ENCODE peak calls at places on chromosomes 3 and 15, in five cellular contexts. One of them, this sample, is unnamed.

GRCh38 chr3:136193273-136194043 is 2.7 kb downstream of the MSL2 start:
- DNase-seq in iris pigment epithelial cell: no peak
- DNase-seq in activated CD4-positive, alpha-beta T cell treated with anti-CD3 and anti-CD28 coated beads, Interleukin-2, amount 50 U/mL, for 48 hours: no peak
- DNase-seq in ELR: peak
- DNase-seq in NCI-H2107: no peak
- DNase-seq in this sample: peak

GRCh38 chr15:43872416-43873020 is 45.7 kb downstream of the WDR76 start:
- DNase-seq in iris pigment epithelial cell: peak
- DNase-seq in activated CD4-positive, alpha-beta T cell treated with anti-CD3 and anti-CD28 coated beads, Interleukin-2, amount 50 U/mL, for 48 hours: no peak
- DNase-seq in ELR: peak
- DNase-seq in NCI-H2107: no peak
- DNase-seq in this sample: peak

GRCh38 chr3:70882104-70882503 is 569.7 kb upstream of the MDFIC2 start:
- DNase-seq in iris pigment epithelial cell: peak
- DNase-seq in activated CD4-positive, alpha-beta T cell treated with anti-CD3 and anti-CD28 coated beads, Interleukin-2, amount 50 U/mL, for 48 hours: no peak
- DNase-seq in ELR: no peak
- DNase-seq in NCI-H2107: no peak
- DNase-seq in this sample: no peak

GRCh38 chr3:59818-60217 is 136.7 kb upstream of the CHL1 start:
- DNase-seq in iris pigment epithelial cell: no peak
- DNase-seq in activated CD4-positive, alpha-beta T cell treated with anti-CD3 and anti-CD28 coated beads, Interleukin-2, amount 50 U/mL, for 48 hours: no peak
- DNase-seq in ELR: no peak
- DNase-seq in NCI-H2107: no peak
- DNase-seq in this sample: no peak

GRCh38 chr3:76638006-76638405 is 401.9 kb upstream of the ROBO2 start:
- DNase-seq in iris pigment epithelial cell: peak
- DNase-seq in activated CD4-positive, alpha-beta T cell treated with anti-CD3 and anti-CD28 coated beads, Interleukin-2, amount 50 U/mL, for 48 hours: no peak
- DNase-seq in ELR: peak
- DNase-seq in NCI-H2107: no peak
- DNase-seq in this sample: no peak

GRCh38 chr15:66483131-66483566 is 14.4 kb downstream of the SNAPC5 start:
- DNase-seq in iris pigment epithelial cell: peak
- DNase-seq in activated CD4-positive, alpha-beta T cell treated with anti-CD3 and anti-CD28 coated beads, Interleukin-2, amount 50 U/mL, for 48 hours: no peak
- DNase-seq in ELR: peak
- DNase-seq in NCI-H2107: no peak
- DNase-seq in this sample: no peak

GRCh38 chr3:197227780-197228574 is 70.4 kb downstream of the DLG1 start:
- DNase-seq in iris pigment epithelial cell: no peak
- DNase-seq in activated CD4-positive, alpha-beta T cell treated with anti-CD3 and anti-CD28 coated beads, Interleukin-2, amount 50 U/mL, for 48 hours: no peak
- DNase-seq in ELR: no peak
- DNase-seq in NCI-H2107: no peak
- DNase-seq in this sample: no peak

GRCh38 chr3:148211725-148212124 is 486.0 kb upstream of the AGTR1 start:
- DNase-seq in iris pigment epithelial cell: peak
- DNase-seq in activated CD4-positive, alpha-beta T cell treated with anti-CD3 and anti-CD28 coated beads, Interleukin-2, amount 50 U/mL, for 48 hours: no peak
- DNase-seq in ELR: peak
- DNase-seq in NCI-H2107: no peak
- DNase-seq in this sample: no peak

GRCh38 chr3:64687781-64688515 is at the start of gene ADAMTS9:
- DNase-seq in iris pigment epithelial cell: peak
- DNase-seq in activated CD4-positive, alpha-beta T cell treated with anti-CD3 and anti-CD28 coated beads, Interleukin-2, amount 50 U/mL, for 48 hours: no peak
- DNase-seq in ELR: peak
- DNase-seq in NCI-H2107: no peak
- DNase-seq in this sample: no peak

GRCh38 chr3:50231581-50231980 is 4.4 kb upstream of the GNAI2 start:
- DNase-seq in iris pigment epithelial cell: no peak
- DNase-seq in activated CD4-positive, alpha-beta T cell treated with anti-CD3 and anti-CD28 coated beads, Interleukin-2, amount 50 U/mL, for 48 hours: no peak
- DNase-seq in ELR: no peak
- DNase-seq in NCI-H2107: no peak
- DNase-seq in this sample: no peak

GRCh38 chr3:59424268-59425010 is 374.6 kb upstream of the CFAP20DC start:
- DNase-seq in iris pigment epithelial cell: peak
- DNase-seq in activated CD4-positive, alpha-beta T cell treated with anti-CD3 and anti-CD28 coated beads, Interleukin-2, amount 50 U/mL, for 48 hours: no peak
- DNase-seq in ELR: peak
- DNase-seq in NCI-H2107: no peak
- DNase-seq in this sample: peak

GRCh38 chr3:177833392-177833791 is 636.1 kb upstream of the TBL1XR1 start:
- DNase-seq in iris pigment epithelial cell: no peak
- DNase-seq in activated CD4-positive, alpha-beta T cell treated with anti-CD3 and anti-CD28 coated beads, Interleukin-2, amount 50 U/mL, for 48 hours: no peak
- DNase-seq in ELR: no peak
- DNase-seq in NCI-H2107: peak
- DNase-seq in this sample: no peak

GRCh38 chr3:188139466-188139865 is 14.5 kb upstream of the LPP start:
- DNase-seq in iris pigment epithelial cell: no peak
- DNase-seq in activated CD4-positive, alpha-beta T cell treated with anti-CD3 and anti-CD28 coated beads, Interleukin-2, amount 50 U/mL, for 48 hours: no peak
- DNase-seq in ELR: no peak
- DNase-seq in NCI-H2107: no peak
- DNase-seq in this sample: no peak

GRCh38 chr3:193168911-193169310 is 72.1 kb upstream of the PLAAT1 start:
- DNase-seq in iris pigment epithelial cell: no peak
- DNase-seq in activated CD4-positive, alpha-beta T cell treated with anti-CD3 and anti-CD28 coated beads, Interleukin-2, amount 50 U/mL, for 48 hours: no peak
- DNase-seq in ELR: no peak
- DNase-seq in NCI-H2107: no peak
- DNase-seq in this sample: no peak

GRCh38 chr3:80087769-80088168 is 320.0 kb upstream of the ROBO1 start:
- DNase-seq in iris pigment epithelial cell: peak
- DNase-seq in activated CD4-positive, alpha-beta T cell treated with anti-CD3 and anti-CD28 coated beads, Interleukin-2, amount 50 U/mL, for 48 hours: no peak
- DNase-seq in ELR: peak
- DNase-seq in NCI-H2107: no peak
- DNase-seq in this sample: no peak

This sample was measured in activated T-cell treated with anti-CD3 and anti-CD28 coated beads, Interleukin-2, amount 50 U/mL, for 72 hours.